ENCODE peak calls at places on chromosome 21, in four cellular contexts. M is amniotic stem cell, D is NCI-H1417, S is mucosa of gallbladder. H is an unnamed sample.

GRCh38 chr21:36646011-36646410 is 52.9 kb upstream of the SIM2 start:
- DNase-seq in M (no peak), D (no peak), S (no peak), H (no peak)

GRCh38 chr21:22076471-22076870 is 1078.3 kb downstream of the NCAM2 start:
- DNase-seq in M (no peak), D (no peak), S (no peak), H (no peak)

GRCh38 chr21:45989355-45990048 is 7.9 kb downstream of the COL6A1 start:
- DNase-seq in M (no peak), D (no peak), S (no peak), H (no peak)

GRCh38 chr21:46115441-46116188 is 17.7 kb downstream of the COL6A2 start:
- DNase-seq in M (no peak), D (no peak), S (no peak), H (no peak)

GRCh38 chr21:33541105-33541711 is 709 bp downstream of the GART start:
- DNase-seq in M (no peak), D (peak; percentile 30), S (no peak), H (no peak)

GRCh38 chr21:30676737-30677136 is 34.1 kb downstream of the KRTAP20-3 start:
- DNase-seq in M (no peak), D (no peak), S (no peak), H (no peak)

GRCh38 chr21:33966324-33966949 is 50.8 kb upstream of the ATP5PO start:
- DNase-seq in M (no peak), D (no peak), S (no peak), H (no peak)

GRCh38 chr21:45019076-45019886 is 55.1 kb upstream of the ADARB1 start:
- DNase-seq in M (no peak), D (no peak), S (no peak), H (no peak)

GRCh38 chr21:24514081-24514733 is 1093.1 kb downstream of the MRPL39 start:
- DNase-seq in M (no peak), D (peak; percentile 5), S (no peak), H (peak; percentile 59)

GRCh38 chr21:35333831-35334593 is 284.9 kb upstream of the RUNX1 start:
- DNase-seq in M (no peak), D (no peak), S (no peak), H (peak; percentile 14)

GRCh38 chr21:39180429-39181019 is 2.7 kb downstream of the PSMG1 start:
- DNase-seq in M (no peak), D (no peak), S (no peak), H (no peak)

GRCh38 chr21:36236052-36236730 is 79.6 kb downstream of the DOP1B start:
- DNase-seq in M (no peak), D (no peak), S (no peak), H (no peak)

GRCh38 chr21:44295646-44296045 is 4.2 kb upstream of the PFKL start:
- DNase-seq in M (no peak), D (no peak), S (no peak), H (no peak)

GRCh38 chr21:27134513-27134912 is 167.6 kb upstream of the ADAMTS5 start:
- DNase-seq in M (no peak), D (peak; percentile 16), S (no peak), H (peak; percentile 63)

GRCh38 chr21:46084709-46085108 is 13.2 kb upstream of the COL6A2 start:
- DNase-seq in M (no peak), D (no peak), S (no peak), H (no peak)

GRCh38 chr21:45281411-45282282 is 6.0 kb downstream of the POFUT2 start:
- DNase-seq in M (no peak), D (no peak), S (no peak), H (no peak)

GRCh38 chr21:36656138-36656537 is 42.8 kb upstream of the SIM2 start:
- DNase-seq in M (no peak), D (no peak), S (no peak), H (no peak)

GRCh38 chr21:33402011-33402979 is 918 bp upstream of the IFNGR2 start:
- DNase-seq in M (no peak), D (no peak), S (peak; percentile 54), H (no peak)

GRCh38 chr21:29091032-29091431 is 17.6 kb upstream of the CCT8 start:
- DNase-seq in M (no peak), D (no peak), S (no peak), H (no peak)

GRCh38 chr21:25997788-25998611 is 172.6 kb downstream of the APP start:
- DNase-seq in M (no peak), D (peak; percentile 86), S (peak; percentile 38), H (peak; percentile 96)

GRCh38 chr21:19224090-19224489 is 820.5 kb upstream of the TMPRSS15 start:
- DNase-seq in M (no peak), D (no peak), S (no peak), H (no peak)

GRCh38 chr21:18384771-18385170 is 18.8 kb downstream of the TMPRSS15 start:
- DNase-seq in M (no peak), D (no peak), S (no peak), H (peak; percentile 68)

GRCh38 chr21:30943920-30944319 is 62.5 kb upstream of the KRTAP11-1 start:
- DNase-seq in M (no peak), D (no peak), S (no peak), H (no peak)

GRCh38 chr21:34948157-34948556 is 100.9 kb downstream of the RUNX1 start:
- DNase-seq in M (no peak), D (no peak), S (no peak), H (no peak)